ENCODE peak calls at places on chromosomes 2 and 18, in seven cellular contexts. R is fibroblast of lung, S is neural progenitor cell, V is HepG2, I is HCT116, G is mammary epithelial cell, C is GM23248. J is an unnamed sample.

GRCh38 chr2:74304332-74305148 is 38.7 kb downstream of the SLC4A5 start:
- DNase-seq in S (no peak), V (no peak), C (no peak), G (no peak), R (no peak), I (no peak), J (no peak)

GRCh38 chr2:195769975-195770374 is 112.9 kb downstream of the SLC39A10 start:
- DNase-seq in S (no peak), I (no peak), G (no peak), R (no peak), C (no peak), V (no peak), J (no peak)

GRCh38 chr2:102301867-102302362 is 9.4 kb upstream of the IL1RL1 start:
- DNase-seq in G (peak), I (peak), R (no peak), V (no peak), S (peak), C (peak), J (peak)

GRCh38 chr2:14960686-14961324 is 328.3 kb downstream of the LRATD1 start:
- DNase-seq in V (no peak), S (no peak), I (no peak), R (peak), G (peak), C (peak), J (no peak)

GRCh38 chr18:35753306-35753910 is 171.9 kb downstream of the GALNT1 start:
- DNase-seq in C (peak), V (no peak), S (no peak), G (peak), R (no peak), I (no peak), J (no peak)

GRCh38 chr18:10798727-10799435 is 273.1 kb downstream of the NAPG start:
- DNase-seq in G (no peak), I (no peak), V (peak), S (no peak), C (peak), R (peak), J (no peak)

GRCh38 chr2:17573085-17573805 is 32.7 kb downstream of the VSNL1 start:
- DNase-seq in I (no peak), V (peak), S (no peak), G (peak), R (peak), C (peak), J (no peak)

GRCh38 chr2:81396417-81397019 is 1092.0 kb upstream of the LRRTM1 start:
- DNase-seq in V (no peak), S (no peak), I (no peak), G (no peak), C (no peak), R (no peak), J (no peak)

GRCh38 chr2:15668611-15669305 is 77.1 kb downstream of the DDX1 start:
- DNase-seq in C (no peak), G (no peak), R (peak), V (peak), I (no peak), S (peak), J (no peak)

GRCh38 chr2:9248363-9248762 is 41.8 kb downstream of the ASAP2 start:
- DNase-seq in C (no peak), I (no peak), S (no peak), V (no peak), R (no peak), G (no peak), J (no peak)

GRCh38 chr2:37323770-37324535 is 680 bp downstream of the PRKD3 start:
- DNase-seq in S (no peak), C (peak), R (peak), I (no peak), V (peak), G (peak), J (peak)

GRCh38 chr2:97740590-97741182 is 27.3 kb downstream of the ZAP70 start:
- DNase-seq in G (no peak), S (peak), C (peak), R (no peak), I (peak), V (peak), J (peak)

GRCh38 chr2:13581471-13581870 is 864.7 kb downstream of the TRIB2 start:
- DNase-seq in R (no peak), V (no peak), S (peak), I (no peak), G (no peak), C (peak), J (peak)

GRCh38 chr2:96083064-96083889 is 33.1 kb downstream of the ADRA2B start:
- DNase-seq in I (no peak), R (no peak), V (no peak), S (no peak), G (no peak), C (no peak), J (no peak)

GRCh38 chr2:116223912-116224311 is 1590.6 kb upstream of the DDX18 start:
- DNase-seq in S (no peak), V (no peak), R (no peak), C (no peak), I (no peak), G (no peak), J (no peak)

GRCh38 chr2:172372436-172372835 is 55.0 kb upstream of the ITGA6 start:
- DNase-seq in S (no peak), C (no peak), G (peak), I (no peak), V (no peak), R (no peak), J (no peak)

GRCh38 chr2:60882971-60883753 is 1.8 kb downstream of the REL start:
- DNase-seq in C (peak), V (no peak), S (peak), R (peak), I (no peak), G (peak), J (peak)

GRCh38 chr18:55513199-55513598 is 74.8 kb downstream of the TCF4 start:
- DNase-seq in G (no peak), C (peak), V (no peak), S (no peak), R (peak), I (no peak), J (no peak)

GRCh38 chr2:102619414-102620319 is at the start of gene SLC9A2:
- DNase-seq in R (peak), V (no peak), I (no peak), S (peak), G (peak), C (peak), J (no peak)

GRCh38 chr2:70822843-70823629 is 2.6 kb upstream of the CLEC4F start:
- DNase-seq in S (no peak), I (no peak), V (no peak), R (no peak), C (no peak), G (no peak), J (no peak)

GRCh38 chr2:231203087-231203486 is 4.7 kb downstream of the ARMC9 start:
- DNase-seq in G (no peak), I (no peak), C (no peak), R (no peak), S (no peak), V (no peak), J (no peak)

GRCh38 chr2:88220733-88221132 is 50.6 kb downstream of the THNSL2 start:
- DNase-seq in G (no peak), R (no peak), C (no peak), I (no peak), V (no peak), S (peak), J (no peak)

GRCh38 chr2:127096280-127096679 is 10.7 kb downstream of the BIN1 start:
- DNase-seq in I (no peak), S (no peak), C (no peak), G (no peak), V (no peak), R (no peak), J (no peak)

GRCh38 chr2:26462511-26463251 is 15.2 kb downstream of the OTOF start:
- DNase-seq in C (peak), G (peak), R (peak), I (peak), S (peak), V (peak), J (peak)

GRCh38 chr2:83594841-83595720 is 864.0 kb downstream of the SUCLG1 start:
- DNase-seq in G (no peak), S (no peak), I (no peak), V (no peak), C (peak), R (peak), J (no peak)

GRCh38 chr18:69648486-69648885 is 247.8 kb downstream of the DOK6 start:
- DNase-seq in V (peak), I (no peak), R (no peak), G (no peak), C (no peak), S (no peak), J (no peak)

DNA sequence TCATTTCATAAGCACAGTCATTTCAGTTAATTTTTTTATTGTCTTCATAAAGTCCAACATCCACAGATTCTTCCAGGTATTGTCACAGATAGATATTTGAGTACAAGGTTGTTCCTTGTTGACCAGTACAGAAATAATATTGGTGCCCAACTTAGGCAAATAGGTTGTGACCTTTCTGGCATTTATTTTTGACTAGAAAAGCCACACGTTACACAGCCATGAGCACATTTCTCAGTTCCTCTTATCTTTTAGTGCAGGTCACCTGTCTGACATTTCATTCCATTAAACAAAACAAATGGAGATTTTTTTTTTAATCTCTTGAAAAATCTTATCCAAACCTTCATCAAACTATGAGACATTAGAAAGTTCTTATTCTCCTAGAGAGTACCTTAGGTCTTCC is 428.8 kb downstream of the ZNF521 start:
- DNase-seq in S (no peak), R (no peak), G (no peak), I (no peak), C (no peak), V (no peak), J (no peak)
- TF ChIP-seq EZH2 in S (no peak), R (no peak), G (no peak), I (no peak), C (no peak), V (no peak), J (no peak)

GRCh38 chr2:205865794-205866490 is 183.6 kb downstream of the NRP2 start:
- DNase-seq in I (no peak), V (no peak), C (peak), G (peak), R (peak), S (no peak), J (no peak)
- H3K27ac ChIP-seq in I (no peak), V (no peak), C (no peak), G (no peak), R (no peak), S (no peak), J (no peak)

GRCh38 chr2:238325694-238326093 is 5.4 kb downstream of the TRAF3IP1 start:
- DNase-seq in I (no peak), V (no peak), R (no peak), C (no peak), G (no peak), S (no peak), J (no peak)

GRCh38 chr2:238320246-238320647 is at the start of gene TRAF3IP1:
- DNase-seq in G (peak), R (peak), I (peak), C (peak), S (peak), V (peak), J (peak)

GRCh38 chr2:238321467-238321866 is 1.1 kb downstream of the TRAF3IP1 start:
- DNase-seq in R (no peak), C (no peak), I (no peak), V (peak), G (peak), S (no peak), J (no peak)

GRCh38 chr2:238322001-238322411 is 1.7 kb downstream of the TRAF3IP1 start:
- DNase-seq in C (no peak), S (no peak), I (no peak), G (no peak), R (no peak), V (no peak), J (no peak)

GRCh38 chr2:238320648-238321281 is 447 bp downstream of the TRAF3IP1 start:
- DNase-seq in V (no peak), S (peak), G (no peak), I (no peak), C (peak), R (peak), J (no peak)
- H3K9ac ChIP-seq in V (peak), S (peak), G (peak), I (peak), C (peak), R (peak), J (peak)

GRCh38 chr18:78976697-78977626 is 2.7 kb upstream of the SALL3 start:
- DNase-seq in C (no peak), I (no peak), G (no peak), V (no peak), R (no peak), S (peak), J (no peak)
- TF ChIP-seq EZH2 in C (peak), I (no peak), G (peak), V (no peak), R (no peak), S (peak), J (no peak)

DNA sequence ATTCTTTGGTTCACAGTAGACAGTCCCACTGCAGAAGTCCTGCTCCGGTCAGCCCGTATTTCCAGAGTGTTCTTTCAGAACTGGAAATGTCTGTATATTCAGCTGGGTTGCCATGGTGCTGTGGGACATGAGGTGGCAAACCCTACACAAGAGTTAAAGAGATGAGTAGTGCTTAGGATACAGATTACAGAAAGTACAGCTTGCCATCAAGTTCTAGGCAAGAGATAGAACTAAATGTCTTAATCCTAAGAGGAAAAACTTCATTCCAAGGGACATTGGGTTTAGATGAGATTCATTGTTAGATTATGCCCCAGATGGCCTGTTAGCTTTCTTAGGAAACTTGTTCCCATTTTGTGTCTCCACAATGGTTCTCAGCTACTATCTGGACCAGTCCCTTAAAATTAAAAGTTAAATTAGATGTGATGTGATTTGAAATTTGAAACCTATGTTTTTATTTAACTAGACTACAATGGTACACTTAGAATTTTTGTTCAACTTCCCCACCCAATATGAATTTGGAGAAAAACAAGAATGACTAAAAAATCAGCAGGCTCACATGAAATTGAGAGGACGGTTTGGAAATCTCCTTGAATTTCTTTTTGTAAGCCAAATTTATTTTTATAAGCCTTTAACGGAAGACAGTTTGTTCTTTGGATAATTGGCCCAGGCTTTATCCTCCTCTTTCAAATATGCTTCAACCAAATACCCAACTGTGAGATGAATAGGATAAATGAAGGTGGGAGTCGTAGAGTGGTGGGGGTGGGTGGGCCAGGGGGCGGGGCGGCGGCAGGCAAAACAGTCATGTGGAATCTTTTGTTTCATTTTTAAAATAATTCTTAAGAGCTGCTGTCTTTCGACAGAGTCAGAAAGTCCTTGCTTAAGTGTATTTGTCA is 60.4 kb downstream of the FMNL2 start:
- DNase-seq in V (no peak), I (no peak), C (peak), G (no peak), R (peak), S (no peak), J (no peak)
- H3K27ac ChIP-seq in V (no peak), I (no peak), C (peak), G (no peak), R (peak), S (no peak), J (no peak)

DNA sequence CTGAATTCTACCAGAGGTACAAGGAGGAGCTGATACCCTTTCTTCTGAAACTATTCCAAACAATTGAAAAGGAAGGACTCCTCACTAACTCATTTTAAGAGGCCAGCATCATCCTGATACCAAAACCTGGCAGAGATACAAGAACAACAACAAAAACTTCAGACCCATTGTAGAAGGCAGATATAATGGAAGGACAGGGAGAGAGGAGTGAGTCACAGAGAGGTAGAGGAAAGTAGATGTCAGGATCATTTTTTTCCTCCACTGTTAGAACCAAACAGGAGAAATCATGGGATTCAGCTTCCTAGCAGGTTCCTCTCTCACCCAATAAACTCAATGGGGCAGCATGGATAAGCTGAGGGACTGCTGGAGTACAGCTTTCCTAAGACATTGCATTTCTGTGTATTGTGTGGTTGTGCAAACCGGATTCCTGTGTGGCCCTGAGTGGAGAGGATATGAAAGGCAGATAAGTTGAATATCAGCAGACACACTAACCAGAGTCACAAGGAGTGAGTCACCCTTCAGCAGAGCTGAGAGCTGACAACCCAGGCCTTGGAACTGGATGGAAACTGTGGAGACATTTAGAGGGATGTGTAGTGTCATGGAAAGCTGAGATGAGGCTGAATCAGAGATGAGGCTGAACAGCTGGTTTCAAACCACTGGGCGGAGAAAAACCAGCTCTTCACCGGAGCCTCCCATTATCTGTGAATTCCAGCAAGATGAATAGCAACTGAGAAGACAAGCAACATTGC is 60.9 kb upstream of the MMADHC start:
- DNase-seq in G (peak), R (peak), C (peak), V (no peak), S (no peak), I (no peak), J (no peak)
- H3K9ac ChIP-seq in G (no peak), R (no peak), C (peak), V (no peak), S (no peak), I (no peak), J (no peak)

J was measured in DND-41.